ENCODE peak calls at places on chromosomes 13 and 19, in nine cellular contexts. One of them, this sample, is unnamed.

GRCh38 chr19:51185069-51185867 is 39.6 kb upstream of the CD33 start:
- DNase-seq in fibroblast of lung: no peak
- DNase-seq in astrocyte of the spinal cord: no peak
- DNase-seq in esophagus squamous epithelium: no peak
- DNase-seq in CD8-positive, alpha-beta memory T cell: no peak
- DNase-seq in upper lobe of left lung: no peak
- DNase-seq in aorta: no peak
- DNase-seq in cardiac muscle cell: no peak
- DNase-seq in WERI-Rb-1: no peak
- DNase-seq in this sample: no peak

GRCh38 chr19:33306853-33307792 is 4.8 kb upstream of the CEBPA start:
- DNase-seq in fibroblast of lung: no peak
- DNase-seq in astrocyte of the spinal cord: no peak
- DNase-seq in esophagus squamous epithelium: no peak
- DNase-seq in CD8-positive, alpha-beta memory T cell: no peak
- DNase-seq in upper lobe of left lung: peak
- DNase-seq in aorta: no peak
- DNase-seq in cardiac muscle cell: no peak
- DNase-seq in WERI-Rb-1: no peak
- DNase-seq in this sample: no peak

GRCh38 chr13:101626925-101627555 is 174.6 kb downstream of the ITGBL1 start:
- DNase-seq in fibroblast of lung: no peak
- DNase-seq in astrocyte of the spinal cord: peak
- DNase-seq in esophagus squamous epithelium: no peak
- DNase-seq in CD8-positive, alpha-beta memory T cell: peak
- DNase-seq in upper lobe of left lung: no peak
- DNase-seq in aorta: no peak
- DNase-seq in cardiac muscle cell: no peak
- DNase-seq in WERI-Rb-1: no peak
- DNase-seq in this sample: no peak

GRCh38 chr19:39996218-39996810 is 546 bp upstream of the ZNF546 start:
- DNase-seq in fibroblast of lung: peak
- DNase-seq in astrocyte of the spinal cord: peak
- DNase-seq in esophagus squamous epithelium: no peak
- DNase-seq in CD8-positive, alpha-beta memory T cell: no peak
- DNase-seq in upper lobe of left lung: peak
- DNase-seq in aorta: no peak
- DNase-seq in cardiac muscle cell: peak
- DNase-seq in WERI-Rb-1: peak
- DNase-seq in this sample: no peak

GRCh38 chr13:93476175-93476574 is 249.6 kb downstream of the GPC6 start:
- DNase-seq in fibroblast of lung: peak
- DNase-seq in astrocyte of the spinal cord: peak
- DNase-seq in esophagus squamous epithelium: no peak
- DNase-seq in CD8-positive, alpha-beta memory T cell: no peak
- DNase-seq in upper lobe of left lung: no peak
- DNase-seq in aorta: no peak
- DNase-seq in cardiac muscle cell: no peak
- DNase-seq in WERI-Rb-1: no peak
- DNase-seq in this sample: peak

GRCh38 chr19:33416307-33417215 is 43.1 kb downstream of the CEBPG start:
- DNase-seq in fibroblast of lung: peak
- DNase-seq in astrocyte of the spinal cord: peak
- DNase-seq in esophagus squamous epithelium: no peak
- DNase-seq in CD8-positive, alpha-beta memory T cell: peak
- DNase-seq in upper lobe of left lung: peak
- DNase-seq in aorta: no peak
- DNase-seq in cardiac muscle cell: peak
- DNase-seq in WERI-Rb-1: peak
- DNase-seq in this sample: peak

GRCh38 chr19:42091300-42092266 is 15.6 kb downstream of the ZNF574 start:
- DNase-seq in fibroblast of lung: no peak
- DNase-seq in astrocyte of the spinal cord: no peak
- DNase-seq in esophagus squamous epithelium: no peak
- DNase-seq in CD8-positive, alpha-beta memory T cell: no peak
- DNase-seq in upper lobe of left lung: no peak
- DNase-seq in aorta: no peak
- DNase-seq in cardiac muscle cell: peak
- DNase-seq in WERI-Rb-1: no peak
- DNase-seq in this sample: no peak

GRCh38 chr19:56351208-56351607 is 36.6 kb upstream of the ZSCAN5A start:
- DNase-seq in fibroblast of lung: no peak
- DNase-seq in astrocyte of the spinal cord: no peak
- DNase-seq in esophagus squamous epithelium: no peak
- DNase-seq in CD8-positive, alpha-beta memory T cell: no peak
- DNase-seq in upper lobe of left lung: no peak
- DNase-seq in aorta: no peak
- DNase-seq in cardiac muscle cell: no peak
- DNase-seq in WERI-Rb-1: no peak
- DNase-seq in this sample: no peak

GRCh38 chr19:2624537-2625091 is 77.9 kb downstream of the GNG7 start:
- DNase-seq in fibroblast of lung: no peak
- DNase-seq in astrocyte of the spinal cord: no peak
- DNase-seq in esophagus squamous epithelium: no peak
- DNase-seq in CD8-positive, alpha-beta memory T cell: no peak
- DNase-seq in upper lobe of left lung: peak
- DNase-seq in aorta: no peak
- DNase-seq in cardiac muscle cell: peak
- DNase-seq in WERI-Rb-1: peak
- DNase-seq in this sample: no peak

GRCh38 chr13:27423333-27423732 is 1.1 kb upstream of the GTF3A start:
- DNase-seq in fibroblast of lung: no peak
- DNase-seq in astrocyte of the spinal cord: no peak
- DNase-seq in esophagus squamous epithelium: no peak
- DNase-seq in CD8-positive, alpha-beta memory T cell: no peak
- DNase-seq in upper lobe of left lung: no peak
- DNase-seq in aorta: no peak
- DNase-seq in cardiac muscle cell: no peak
- DNase-seq in WERI-Rb-1: no peak
- DNase-seq in this sample: no peak

DNA sequence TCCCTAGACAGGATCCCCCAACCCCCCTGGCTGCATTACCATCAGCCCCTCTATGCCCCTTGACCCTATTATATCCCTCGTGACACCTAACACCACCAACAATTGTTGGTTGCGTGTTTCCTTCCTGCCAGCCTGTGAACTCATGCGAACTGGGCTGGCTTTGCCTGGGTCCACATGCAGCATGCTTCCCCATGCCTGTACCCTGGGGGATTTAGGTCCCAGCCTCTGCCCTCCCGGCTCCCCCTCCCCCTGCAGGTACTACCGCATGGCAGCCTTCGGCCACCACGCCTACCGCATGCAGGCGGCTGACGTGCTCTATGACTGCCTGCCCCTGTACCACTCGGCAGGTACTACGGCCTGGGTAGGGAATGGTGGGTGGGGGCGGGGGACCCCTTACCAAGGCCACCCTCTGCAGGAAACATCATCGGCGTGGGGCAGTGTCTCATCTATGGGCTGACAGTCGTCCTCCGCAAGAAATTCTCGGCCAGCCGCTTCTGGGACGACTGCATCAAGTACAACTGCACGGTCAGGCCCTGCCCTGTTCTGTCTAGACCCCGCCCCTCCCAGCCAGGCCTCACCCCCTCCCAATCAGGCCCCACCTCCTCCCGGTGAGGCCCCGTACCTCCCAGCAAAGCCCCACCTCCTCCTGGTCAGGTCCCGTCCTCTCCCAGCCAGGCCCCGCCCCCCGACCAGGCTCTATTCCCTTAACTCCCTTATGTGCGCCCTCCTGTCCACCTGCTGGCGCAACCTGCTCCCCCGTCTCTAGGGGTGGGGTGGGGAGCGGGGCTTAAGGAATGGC is 18.5 kb downstream of the SLC27A1 start:
- DNase-seq in fibroblast of lung: no peak
- DNase-seq in astrocyte of the spinal cord: no peak
- DNase-seq in esophagus squamous epithelium: no peak
- DNase-seq in CD8-positive, alpha-beta memory T cell: peak
- DNase-seq in upper lobe of left lung: peak
- DNase-seq in aorta: peak
- DNase-seq in cardiac muscle cell: peak
- DNase-seq in WERI-Rb-1: peak
- DNase-seq in this sample: no peak
- H3K4me3 ChIP-seq in fibroblast of lung: no peak
- H3K4me3 ChIP-seq in astrocyte of the spinal cord: no peak
- H3K4me3 ChIP-seq in esophagus squamous epithelium: peak
- H3K4me3 ChIP-seq in CD8-positive, alpha-beta memory T cell: peak
- H3K4me3 ChIP-seq in upper lobe of left lung: no peak
- H3K4me3 ChIP-seq in aorta: no peak
- H3K4me3 ChIP-seq in cardiac muscle cell: peak
- H3K4me3 ChIP-seq in WERI-Rb-1: no peak
- H3K4me3 ChIP-seq in this sample: no peak

GRCh38 chr19:5436948-5437306 is 18.3 kb upstream of the ZNRF4 start:
- DNase-seq in fibroblast of lung: no peak
- DNase-seq in astrocyte of the spinal cord: no peak
- DNase-seq in esophagus squamous epithelium: no peak
- DNase-seq in CD8-positive, alpha-beta memory T cell: no peak
- DNase-seq in upper lobe of left lung: no peak
- DNase-seq in aorta: no peak
- DNase-seq in cardiac muscle cell: no peak
- DNase-seq in WERI-Rb-1: no peak
- DNase-seq in this sample: no peak

GRCh38 chr19:5435642-5436017 is 19.6 kb upstream of the ZNRF4 start:
- DNase-seq in fibroblast of lung: no peak
- DNase-seq in astrocyte of the spinal cord: no peak
- DNase-seq in esophagus squamous epithelium: no peak
- DNase-seq in CD8-positive, alpha-beta memory T cell: no peak
- DNase-seq in upper lobe of left lung: no peak
- DNase-seq in aorta: no peak
- DNase-seq in cardiac muscle cell: no peak
- DNase-seq in WERI-Rb-1: no peak
- DNase-seq in this sample: no peak

GRCh38 chr19:5434970-5435641 is 20.1 kb upstream of the ZNRF4 start:
- DNase-seq in fibroblast of lung: peak
- DNase-seq in astrocyte of the spinal cord: peak
- DNase-seq in esophagus squamous epithelium: no peak
- DNase-seq in CD8-positive, alpha-beta memory T cell: no peak
- DNase-seq in upper lobe of left lung: no peak
- DNase-seq in aorta: no peak
- DNase-seq in cardiac muscle cell: no peak
- DNase-seq in WERI-Rb-1: no peak
- DNase-seq in this sample: peak

GRCh38 chr19:5434351-5434917 is 20.8 kb upstream of the ZNRF4 start:
- DNase-seq in fibroblast of lung: peak
- DNase-seq in astrocyte of the spinal cord: peak
- DNase-seq in esophagus squamous epithelium: no peak
- DNase-seq in CD8-positive, alpha-beta memory T cell: no peak
- DNase-seq in upper lobe of left lung: no peak
- DNase-seq in aorta: no peak
- DNase-seq in cardiac muscle cell: no peak
- DNase-seq in WERI-Rb-1: peak
- DNase-seq in this sample: no peak

DNA sequence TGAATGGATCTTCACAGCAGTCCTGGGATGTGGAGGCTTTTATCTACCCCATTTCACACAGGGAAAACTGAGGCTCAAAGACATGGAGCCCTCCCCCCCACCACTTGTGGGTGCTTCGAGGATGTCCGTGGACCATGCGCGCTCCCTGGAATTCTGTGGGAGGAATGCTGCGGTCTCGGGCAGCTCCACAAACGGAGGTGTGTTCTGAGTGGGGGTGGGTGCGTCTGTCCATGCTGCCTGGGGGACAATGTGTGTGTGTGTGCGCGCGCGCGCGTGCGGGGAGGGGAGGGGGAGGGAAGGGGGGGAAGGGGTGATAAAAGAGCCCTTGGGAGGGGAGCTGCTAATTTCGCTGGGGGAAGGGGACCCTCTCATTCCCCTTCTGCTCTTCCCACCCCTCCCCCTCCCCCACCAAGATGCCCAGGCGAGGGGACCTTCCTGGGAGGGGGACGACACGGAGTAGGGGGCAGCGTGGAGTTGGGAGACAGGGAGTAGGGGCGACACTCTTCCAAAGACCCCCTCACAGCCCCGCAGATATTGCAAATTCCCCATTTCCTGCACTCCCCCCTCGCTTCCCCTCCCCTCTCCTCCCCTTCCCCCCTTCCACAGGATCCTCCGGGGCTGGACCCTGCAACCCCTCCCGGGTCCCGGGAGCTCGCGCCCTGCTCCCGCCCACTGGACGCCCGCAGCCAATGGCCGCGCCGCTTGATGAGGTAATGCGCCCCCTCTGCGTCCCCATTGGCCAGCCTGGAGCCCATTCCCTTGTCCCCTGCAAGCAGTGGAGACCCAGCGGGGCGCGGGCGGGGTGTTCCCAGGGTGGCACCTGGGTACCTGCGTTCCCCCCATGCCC is 18.9 kb upstream of the ZNRF4 start:
- DNase-seq in fibroblast of lung: peak
- DNase-seq in astrocyte of the spinal cord: peak
- DNase-seq in esophagus squamous epithelium: no peak
- DNase-seq in CD8-positive, alpha-beta memory T cell: no peak
- DNase-seq in upper lobe of left lung: no peak
- DNase-seq in aorta: no peak
- DNase-seq in cardiac muscle cell: peak
- DNase-seq in WERI-Rb-1: peak
- DNase-seq in this sample: no peak
- H3K4me3 ChIP-seq in fibroblast of lung: peak
- H3K4me3 ChIP-seq in astrocyte of the spinal cord: peak
- H3K4me3 ChIP-seq in esophagus squamous epithelium: no peak
- H3K4me3 ChIP-seq in CD8-positive, alpha-beta memory T cell: no peak
- H3K4me3 ChIP-seq in upper lobe of left lung: no peak
- H3K4me3 ChIP-seq in aorta: no peak
- H3K4me3 ChIP-seq in cardiac muscle cell: peak
- H3K4me3 ChIP-seq in WERI-Rb-1: peak
- H3K4me3 ChIP-seq in this sample: peak

DNA sequence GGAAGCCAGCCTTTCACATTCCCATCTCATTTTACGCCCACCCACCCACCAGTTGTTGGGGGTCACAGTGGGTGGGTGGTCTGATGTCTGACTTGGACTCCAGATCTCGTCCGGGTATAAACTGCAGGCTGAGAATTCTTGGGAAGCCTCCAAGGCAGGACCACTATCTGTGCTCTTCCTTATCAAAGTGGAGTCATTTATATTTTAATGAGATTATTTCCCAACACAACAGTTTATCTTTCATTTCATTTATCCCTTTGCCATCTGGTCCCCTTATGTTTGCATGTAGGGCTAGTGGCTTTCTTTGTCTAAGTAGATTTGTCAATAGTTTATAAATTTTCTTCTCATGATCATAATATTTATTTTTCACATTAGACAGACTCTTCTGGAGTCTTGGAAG is 3.5 kb upstream of the FAM124A start:
- DNase-seq in fibroblast of lung: no peak
- DNase-seq in astrocyte of the spinal cord: no peak
- DNase-seq in esophagus squamous epithelium: no peak
- DNase-seq in CD8-positive, alpha-beta memory T cell: no peak
- DNase-seq in upper lobe of left lung: no peak
- DNase-seq in aorta: no peak
- DNase-seq in cardiac muscle cell: no peak
- DNase-seq in WERI-Rb-1: no peak
- DNase-seq in this sample: no peak
- H3K4me3 ChIP-seq in fibroblast of lung: no peak
- H3K4me3 ChIP-seq in astrocyte of the spinal cord: no peak
- H3K4me3 ChIP-seq in esophagus squamous epithelium: no peak
- H3K4me3 ChIP-seq in CD8-positive, alpha-beta memory T cell: no peak
- H3K4me3 ChIP-seq in upper lobe of left lung: no peak
- H3K4me3 ChIP-seq in aorta: no peak
- H3K4me3 ChIP-seq in cardiac muscle cell: no peak
- H3K4me3 ChIP-seq in WERI-Rb-1: no peak
- H3K4me3 ChIP-seq in this sample: no peak

DNA sequence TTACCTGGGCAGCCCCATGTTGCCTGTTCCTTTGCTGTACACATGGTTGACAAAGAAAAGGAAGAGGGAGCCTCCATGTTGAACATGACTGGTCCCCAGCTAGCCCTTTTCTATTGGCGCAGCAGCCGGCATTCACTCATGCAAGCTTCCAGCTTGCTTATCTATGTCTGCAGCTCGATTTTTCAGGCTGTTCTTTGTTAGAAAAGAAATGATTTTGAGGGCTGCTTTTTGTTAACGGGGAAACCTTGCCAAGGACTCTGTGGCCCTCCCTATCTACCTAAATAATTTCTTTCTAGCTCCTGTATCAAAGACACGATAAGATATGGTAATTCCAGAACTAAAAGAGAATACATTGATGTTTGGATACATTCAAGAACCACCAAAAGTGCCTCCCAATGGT is 20.4 kb upstream of the ADGRE2 start:
- DNase-seq in fibroblast of lung: no peak
- DNase-seq in astrocyte of the spinal cord: no peak
- DNase-seq in esophagus squamous epithelium: no peak
- DNase-seq in CD8-positive, alpha-beta memory T cell: no peak
- DNase-seq in upper lobe of left lung: no peak
- DNase-seq in aorta: no peak
- DNase-seq in cardiac muscle cell: no peak
- DNase-seq in WERI-Rb-1: no peak
- DNase-seq in this sample: no peak
- H3K4me3 ChIP-seq in fibroblast of lung: no peak
- H3K4me3 ChIP-seq in astrocyte of the spinal cord: no peak
- H3K4me3 ChIP-seq in esophagus squamous epithelium: no peak
- H3K4me3 ChIP-seq in CD8-positive, alpha-beta memory T cell: no peak
- H3K4me3 ChIP-seq in upper lobe of left lung: no peak
- H3K4me3 ChIP-seq in aorta: no peak
- H3K4me3 ChIP-seq in cardiac muscle cell: no peak
- H3K4me3 ChIP-seq in WERI-Rb-1: no peak
- H3K4me3 ChIP-seq in this sample: no peak

This sample was measured in skeletal muscle cell.